ENCODE peak calls at places on chromosomes 11 and 22, in seven cellular contexts. G is psoas muscle, M is pancreas, J is cardiac muscle cell, O is right lobe of liver, A is prostate gland, Z is transverse colon. Y is an unnamed sample.

GRCh38 chr11:106276126-106276525 is 198.7 kb downstream of the AASDHPPT start:
- DNase-seq in J (no peak), M (no peak), A (no peak), G (no peak), Z (no peak), O (no peak), Y (no peak)

GRCh38 chr22:23220485-23221350 is 40.4 kb downstream of the BCR start:
- DNase-seq in Z (peak; percentile 41), M (no peak), A (no peak), G (no peak), O (no peak), J (no peak), Y (no peak)

GRCh38 chr11:26649884-26650283 is 72.0 kb downstream of the SLC5A12 start:
- DNase-seq in G (no peak), A (peak; percentile 67), J (peak; percentile 71), O (peak; percentile 67), M (peak; percentile 50), Z (peak; percentile 61), Y (peak; percentile 28)

GRCh38 chr11:46075168-46075567 is 46.1 kb downstream of the PHF21A start:
- DNase-seq in A (peak; percentile 8), O (no peak), J (no peak), Z (no peak), M (no peak), G (no peak), Y (no peak)

GRCh38 chr22:38754247-38755154 is 1.3 kb downstream of the SUN2 start:
- DNase-seq in A (peak; percentile 97), G (peak; percentile 83), O (peak; percentile 88), J (peak; percentile 41), M (peak; percentile 86), Z (peak; percentile 73), Y (no peak)

GRCh38 chr22:17779286-17780115 is 5.2 kb upstream of the BID start:
- DNase-seq in J (no peak), Z (no peak), G (peak; percentile 38), A (no peak), M (no peak), O (no peak), Y (no peak)

GRCh38 chr11:116600930-116601329 is 171.9 kb downstream of the BUD13 start:
- DNase-seq in A (no peak), M (no peak), G (no peak), O (no peak), J (no peak), Z (no peak), Y (no peak)

GRCh38 chr11:41659990-41660389 is 200.5 kb upstream of the LRRC4C start:
- DNase-seq in J (peak; percentile 42), Z (no peak), O (no peak), G (no peak), A (no peak), M (no peak), Y (no peak)

GRCh38 chr11:133753150-133753549 is 92.2 kb downstream of the SPATA19 start:
- DNase-seq in G (no peak), A (no peak), M (no peak), O (no peak), J (no peak), Z (no peak), Y (no peak)

GRCh38 chr11:108758458-108758857 is 93.6 kb downstream of the DDX10 start:
- DNase-seq in O (no peak), A (no peak), M (no peak), J (no peak), G (no peak), Z (no peak), Y (no peak)

GRCh38 chr11:94007906-94008305 is 13.2 kb upstream of the HEPHL1 start:
- DNase-seq in O (no peak), J (no peak), M (no peak), G (no peak), Z (no peak), A (no peak), Y (no peak)

GRCh38 chr11:12705874-12706273 is 31.7 kb downstream of the TEAD1 start:
- DNase-seq in Z (no peak), A (no peak), M (no peak), G (no peak), O (no peak), J (no peak), Y (no peak)

GRCh38 chr11:126122863-126123262 is 60.2 kb upstream of the CDON start:
- DNase-seq in G (no peak), O (no peak), M (no peak), J (no peak), Z (no peak), A (no peak), Y (no peak)

GRCh38 chr11:76276773-76277155 is 70.5 kb upstream of the WNT11 start:
- DNase-seq in J (no peak), G (no peak), Z (no peak), M (no peak), O (no peak), A (no peak), Y (no peak)

GRCh38 chr22:18060646-18061620 is 16.9 kb upstream of the PEX26 start:
- DNase-seq in A (no peak), G (no peak), Z (peak; percentile 50), M (no peak), O (peak; percentile 62), J (no peak), Y (no peak)

GRCh38 chr11:1744879-1745700 is 5.3 kb downstream of the IFITM10 start:
- DNase-seq in G (peak; percentile 77), Z (no peak), O (peak; percentile 86), J (no peak), M (no peak), A (no peak), Y (no peak)

GRCh38 chr11:103547009-103547408 is 437.8 kb downstream of the DYNC2H1 start:
- DNase-seq in Z (no peak), M (no peak), J (no peak), A (no peak), O (no peak), G (no peak), Y (no peak)

GRCh38 chr22:29049655-29050263 is 11.9 kb downstream of the C22orf31 start:
- DNase-seq in J (no peak), A (no peak), O (no peak), M (no peak), Z (no peak), G (no peak), Y (no peak)

GRCh38 chr11:134497586-134497985 is 85.5 kb upstream of the B3GAT1 start:
- DNase-seq in O (no peak), M (no peak), G (no peak), Z (peak; percentile 77), J (no peak), A (peak; percentile 73), Y (no peak)

DNA sequence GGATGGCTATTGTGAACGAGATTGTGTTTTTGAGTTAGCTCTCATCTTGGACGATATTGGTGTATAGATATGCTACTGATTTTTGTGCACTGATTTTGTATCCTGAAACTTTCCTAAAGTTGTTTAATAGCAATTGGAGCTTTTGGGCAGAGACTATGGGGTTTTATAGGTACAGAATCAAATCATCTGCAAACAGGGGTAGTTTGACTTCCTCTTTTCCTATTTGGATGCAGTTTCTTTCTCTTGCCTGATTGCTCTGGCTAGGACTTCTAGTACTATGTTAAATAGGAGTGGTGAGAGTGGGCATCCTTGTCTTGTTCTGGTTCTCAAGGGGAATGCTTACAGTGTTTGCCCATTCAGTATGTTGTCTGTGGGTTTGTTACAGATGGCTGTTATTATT is 8.9 kb upstream of the SCGB1D1 start:
- DNase-seq in A (no peak), J (no peak), O (no peak), M (no peak), Z (no peak), G (no peak), Y (no peak)
- H3K27me3 ChIP-seq in A (no peaks in the 10 kb centered on the region), J (peaks cover 7% of the 10 kb centered on the region), O (no peaks in the 10 kb centered on the region), M (no peaks in the 10 kb centered on the region), Z (peaks cover 28% of the 10 kb centered on the region), G (peaks cover 2% of the 10 kb centered on the region), Y (peaks cover 60% of the 10 kb centered on the region)

DNA sequence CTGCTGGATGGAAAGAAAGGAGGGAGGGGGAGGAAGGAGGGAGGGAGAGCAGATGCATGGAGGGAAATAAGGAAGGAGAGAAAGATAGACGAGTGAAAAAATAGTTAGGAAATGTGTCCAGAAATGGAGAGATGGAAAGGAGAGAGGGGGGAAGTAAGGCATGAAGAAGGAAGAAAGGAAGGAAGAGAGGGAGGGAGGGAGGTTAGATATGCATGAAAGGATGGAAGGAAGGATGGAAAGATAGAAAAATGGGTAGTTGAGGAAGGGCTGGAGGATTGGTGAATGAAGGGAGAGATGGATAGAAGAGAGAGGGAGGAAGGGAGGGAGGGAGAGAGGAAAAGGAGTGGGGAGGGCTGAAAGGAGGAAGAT is 19.6 kb downstream of the LINC01488 start:
- DNase-seq in O (no peak), A (no peak), Z (no peak), J (no peak), G (no peak), M (no peak), Y (no peak)
- H3K27me3 ChIP-seq in O (no peaks in the 10 kb centered on the region), A (no peaks in the 10 kb centered on the region), Z (no peaks in the 10 kb centered on the region), J (no peaks in the 10 kb centered on the region), G (no peaks in the 10 kb centered on the region), M (no peaks in the 10 kb centered on the region), Y (no peaks in the 10 kb centered on the region)

GRCh38 chr11:61924016-61924360 is 6.6 kb upstream of the RAB3IL1 start:
- DNase-seq in Z (no peak), M (no peak), O (no peak), G (no peak), J (no peak), A (no peak), Y (no peak)

GRCh38 chr11:61921446-61921845 is 4.1 kb upstream of the RAB3IL1 start:
- DNase-seq in Z (no peak), M (no peak), G (no peak), O (no peak), A (no peak), J (no peak), Y (no peak)

GRCh38 chr11:61919841-61920631 is 2.7 kb upstream of the RAB3IL1 start:
- DNase-seq in O (no peak), A (no peak), J (no peak), Z (no peak), G (no peak), M (no peak), Y (no peak)

GRCh38 chr11:61923166-61924015 is 6.0 kb upstream of the RAB3IL1 start:
- DNase-seq in O (no peak), Z (peak; percentile 59), M (peak; percentile 81), G (peak; percentile 85), J (peak; percentile 64), A (no peak), Y (no peak)

DNA sequence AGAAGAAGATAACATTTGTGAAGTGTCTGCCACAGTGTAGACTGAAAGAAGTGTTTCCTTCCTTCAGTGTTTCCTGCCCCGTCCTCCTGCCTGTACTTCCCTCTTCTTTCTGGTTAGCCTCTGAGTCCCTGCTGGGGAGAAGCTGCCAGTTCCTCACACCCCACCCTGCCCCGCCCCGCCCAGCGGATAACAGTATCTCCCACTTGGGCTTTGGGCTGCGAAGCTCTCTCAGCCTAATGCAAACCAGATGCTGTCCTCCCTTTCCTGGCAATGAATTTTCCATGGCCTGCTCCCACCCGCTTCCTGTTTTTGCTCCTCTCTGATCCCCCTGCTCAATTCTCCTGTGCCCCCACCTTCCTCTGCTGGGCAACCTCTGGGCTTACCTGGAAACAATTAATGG is 5.2 kb upstream of the RAB3IL1 start:
- DNase-seq in M (peak; percentile 24), O (no peak), Z (peak; percentile 55), J (no peak), A (no peak), G (peak; percentile 90), Y (peak; percentile 58)
- H3K27me3 ChIP-seq in M (no peaks in the 10 kb centered on the region), O (no peaks in the 10 kb centered on the region), Z (peaks cover 43% of the 10 kb centered on the region), J (no peaks in the 10 kb centered on the region), A (no peaks in the 10 kb centered on the region), G (peaks cover 7% of the 10 kb centered on the region), Y (no peaks in the 10 kb centered on the region)

DNA sequence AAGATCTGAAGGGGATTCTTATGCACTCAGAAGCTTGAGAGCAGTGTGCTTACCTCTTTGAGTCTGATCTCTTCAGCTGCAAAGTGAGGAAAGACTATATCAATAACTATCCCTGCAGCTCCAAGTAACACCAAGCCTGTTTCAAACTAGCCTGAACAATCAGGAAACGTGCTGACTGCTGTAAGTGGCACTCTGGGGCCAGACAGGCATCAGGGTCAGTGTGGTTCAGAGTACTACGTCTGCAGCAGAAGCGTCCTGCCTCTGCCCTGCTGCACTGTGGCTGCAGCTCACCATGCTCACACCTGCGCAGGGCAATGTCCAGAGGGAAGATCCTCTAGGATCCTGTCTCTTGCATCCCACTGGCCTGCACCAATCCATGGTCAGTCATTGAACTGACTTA is 25.5 kb upstream of the LINC01488 start:
- DNase-seq in A (no peak), M (no peak), G (peak; percentile 26), O (no peak), Z (no peak), J (peak; percentile 88), Y (no peak)
- H3K27me3 ChIP-seq in A (no peaks in the 10 kb centered on the region), M (no peaks in the 10 kb centered on the region), G (no peaks in the 10 kb centered on the region), O (no peaks in the 10 kb centered on the region), Z (no peaks in the 10 kb centered on the region), J (no peaks in the 10 kb centered on the region), Y (no peaks in the 10 kb centered on the region)

Y was measured in SJSA1.